ENCODE peak calls at places on chromosomes 6 and 20, in four cellular contexts. U, X, W and R are unnamed samples.

GRCh38 chr6:142926494-142927273 is 18.3 kb downstream of the HIVEP2 start:
- DNase-seq in U (peak; percentile 85), X (peak; percentile 95), W (peak; percentile 54), R (peak; percentile 84)

GRCh38 chr6:45933855-45934254 is 81.8 kb downstream of the CLIC5 start:
- DNase-seq in U (no peak), X (no peak), W (no peak), R (no peak)

GRCh38 chr6:144285548-144285797 is 338 bp downstream of the UTRN start:
- DNase-seq in U (no peak), X (no peak), W (no peak), R (no peak)

GRCh38 chr6:133499662-133500061 is 258.5 kb downstream of the EYA4 start:
- DNase-seq in U (no peak), X (no peak), W (no peak), R (no peak)

GRCh38 chr6:34441526-34441925 is 15.7 kb upstream of the RPS10 start:
- DNase-seq in U (no peak), X (no peak), W (no peak), R (no peak)

GRCh38 chr20:32535316-32535952 is 49.7 kb downstream of the NOL4L start:
- DNase-seq in U (no peak), X (no peak), W (no peak), R (no peak)

GRCh38 chr6:150195996-150196417 is 53.2 kb downstream of the PPP1R14C start:
- DNase-seq in U (no peak), X (no peak), W (no peak), R (no peak)

GRCh38 chr6:116010400-116011095 is 50.1 kb downstream of the FRK start:
- DNase-seq in U (peak; percentile 77), X (peak; percentile 73), W (peak; percentile 74), R (peak; percentile 68)

GRCh38 chr6:170139531-170139930 is 151.3 kb downstream of the DLL1 start:
- DNase-seq in U (no peak), X (peak; percentile 52), W (no peak), R (peak; percentile 5)

GRCh38 chr6:149362289-149362688 is 37.8 kb upstream of the SUMO4 start:
- DNase-seq in U (no peak), X (no peak), W (no peak), R (no peak)

GRCh38 chr20:19560876-19561480 is 197.1 kb upstream of the RIN2 start:
- DNase-seq in U (no peak), X (no peak), W (no peak), R (no peak)

GRCh38 chr20:21154692-21155091 is 28.8 kb downstream of the KIZ start:
- DNase-seq in U (no peak), X (no peak), W (no peak), R (no peak)

GRCh38 chr6:148419430-148419829 is 76.8 kb downstream of the SASH1 start:
- DNase-seq in U (no peak), X (no peak), W (no peak), R (no peak)

GRCh38 chr6:158630944-158631616 is 13.5 kb downstream of the DYNLT1 start:
- DNase-seq in U (no peak), X (no peak), W (peak; percentile 70), R (peak; percentile 73)

GRCh38 chr20:18058661-18059467 is 1.1 kb upstream of the OVOL2 start:
- DNase-seq in U (no peak), X (no peak), W (peak; percentile 58), R (no peak)

GRCh38 chr6:154821099-154821498 is 87.9 kb downstream of the SCAF8 start:
- DNase-seq in U (no peak), X (no peak), W (no peak), R (no peak)

GRCh38 chr6:136360783-136361182 is 71.1 kb upstream of the BCLAF1 start:
- DNase-seq in U (no peak), X (no peak), W (no peak), R (no peak)

GRCh38 chr6:39452306-39452705 is 129.8 kb upstream of the KCNK16 start:
- DNase-seq in U (no peak), X (no peak), W (no peak), R (no peak)

GRCh38 chr20:19539191-19539590 is 218.9 kb upstream of the RIN2 start:
- DNase-seq in U (no peak), X (no peak), W (no peak), R (no peak)

GRCh38 chr6:143962644-143962929 is 45.5 kb downstream of the PLAGL1 start:
- DNase-seq in U (no peak), X (no peak), W (no peak), R (peak; percentile 34)

GRCh38 chr6:81362246-81362645 is 390.2 kb downstream of the TENT5A start:
- DNase-seq in U (no peak), X (no peak), W (no peak), R (no peak)

GRCh38 chr20:39468703-39469102 is 506.6 kb downstream of the DHX35 start:
- DNase-seq in U (no peak), X (no peak), W (no peak), R (no peak)

GRCh38 chr6:111922454-111923297 is 49.4 kb upstream of the FYN start:
- DNase-seq in U (no peak), X (no peak), W (no peak), R (no peak)

GRCh38 chr20:18837710-18838109 is 24.1 kb downstream of the SCP2D1 start:
- DNase-seq in U (no peak), X (no peak), W (no peak), R (no peak)

GRCh38 chr6:21911208-21911607 is 317.7 kb downstream of the SOX4 start:
- DNase-seq in U (no peak), X (no peak), W (no peak), R (no peak)

GRCh38 chr6:50076431-50076830 is 26.7 kb upstream of the DEFB112 start:
- DNase-seq in U (no peak), X (no peak), W (no peak), R (no peak)

GRCh38 chr20:24587384-24588046 is 118.1 kb downstream of the SYNDIG1 start:
- DNase-seq in U (no peak), X (no peak), W (no peak), R (no peak)

GRCh38 chr6:124792386-124792785 is 169.9 kb upstream of the RNF217 start:
- DNase-seq in U (no peak), X (no peak), W (no peak), R (no peak)

GRCh38 chr6:89667872-89668556 is 29.5 kb upstream of the LYRM2 start:
- DNase-seq in U (no peak), X (no peak), W (no peak), R (no peak)

GRCh38 chr6:141290871-141291270 is 841.9 kb upstream of the GJE1 start:
- DNase-seq in U (no peak), X (no peak), W (no peak), R (no peak)

GRCh38 chr20:20217626-20218025 is 150.3 kb upstream of the INSM1 start:
- DNase-seq in U (no peak), X (no peak), W (no peak), R (no peak)

GRCh38 chr6:69665437-69665836 is 131.4 kb downstream of the LMBRD1 start:
- DNase-seq in U (no peak), X (no peak), W (no peak), R (no peak)

GRCh38 chr6:24802271-24803059 is 3.7 kb upstream of the ARMH2 start:
- DNase-seq in U (no peak), X (no peak), W (no peak), R (no peak)

GRCh38 chr6:27630727-27631613 is 158.1 kb upstream of the ZNF184 start:
- DNase-seq in U (no peak), X (no peak), W (peak; percentile 5), R (no peak)

GRCh38 chr6:158064725-158065251 is 83.1 kb downstream of the SYNJ2 start:
- DNase-seq in U (no peak), X (peak; percentile 56), W (no peak), R (no peak)

GRCh38 chr6:90701146-90701781 is 114.4 kb upstream of the MAP3K7 start:
- DNase-seq in U (no peak), X (no peak), W (no peak), R (no peak)

GRCh38 chr6:129684323-129684884 is 25.6 kb downstream of the ARHGAP18 start:
- DNase-seq in U (no peak), X (no peak), W (no peak), R (no peak)
- TF ChIP-seq POLR2A in U (no peak), X (no peak), W (no peak), R (no peak)

GRCh38 chr6:31497595-31498476 is at the start of gene MICB:
- DNase-seq in U (peak; percentile 85), X (peak; percentile 94), W (peak; percentile 78), R (peak; percentile 59)

GRCh38 chr6:31493875-31494694 is 3.9 kb upstream of the MICB start:
- DNase-seq in U (peak; percentile 76), X (peak; percentile 95), W (peak; percentile 73), R (peak; percentile 69)

GRCh38 chr6:31495580-31495979 is 2.4 kb upstream of the MICB start:
- DNase-seq in U (no peak), X (no peak), W (no peak), R (no peak)

GRCh38 chr6:31498748-31499147 is 803 bp downstream of the MICB start:
- DNase-seq in U (no peak), X (peak; percentile 79), W (no peak), R (no peak)
- H3K27ac ChIP-seq in U (no peak overlapping the region), X (no peak overlapping the region), W (no peak overlapping the region), R (no peak overlapping the region)

DNA sequence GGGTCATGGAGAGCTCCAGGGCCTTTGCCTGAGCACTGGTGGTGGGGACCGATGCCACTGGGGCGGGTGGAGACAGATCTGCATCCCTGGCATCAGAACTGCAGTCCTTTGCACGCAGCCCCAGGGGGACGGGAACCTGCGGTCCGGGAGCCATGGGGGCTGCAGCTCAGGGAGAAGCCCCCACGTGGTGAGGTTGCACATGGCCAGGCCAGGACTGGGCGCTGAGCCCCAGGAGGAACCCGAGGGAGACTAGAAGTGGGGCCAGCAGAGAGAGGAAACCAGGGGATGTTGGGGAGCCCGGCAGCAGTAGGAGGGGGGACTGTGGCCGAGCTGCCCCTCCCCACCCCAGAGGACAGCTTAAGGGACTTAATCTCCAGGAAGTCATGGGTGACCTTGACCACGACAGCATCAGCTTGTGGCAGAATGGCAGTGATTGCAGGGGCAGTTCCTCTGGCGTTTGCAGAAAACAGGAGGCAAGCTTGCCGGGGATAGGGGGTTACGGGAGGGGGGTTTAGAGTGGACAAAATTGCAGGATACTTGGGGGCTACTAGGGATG is 18.0 kb upstream of the LSM14B start:
- DNase-seq in U (no peak), X (no peak), W (no peak), R (no peak)
- H3K9me3 ChIP-seq in U (peaks cover 16% of the 10 kb centered on the region), X (peaks cover 94% of the 10 kb centered on the region), W (no peaks in the 10 kb centered on the region), R (no peaks in the 10 kb centered on the region)

GRCh38 chr20:44211177-44212039 is 837 bp upstream of the OSER1 start:
- DNase-seq in U (peak; percentile 22), X (peak; percentile 80), W (peak; percentile 35), R (peak; percentile 28)

GRCh38 chr20:44217342-44218092 is 6.9 kb upstream of the OSER1 start:
- DNase-seq in U (peak; percentile 79), X (peak; percentile 86), W (peak; percentile 74), R (peak; percentile 32)

GRCh38 chr20:44212792-44213191 is 2.2 kb upstream of the OSER1 start:
- DNase-seq in U (no peak), X (no peak), W (no peak), R (no peak)

GRCh38 chr20:44218441-44218840 is 7.9 kb upstream of the OSER1 start:
- DNase-seq in U (no peak), X (no peak), W (no peak), R (no peak)

DNA sequence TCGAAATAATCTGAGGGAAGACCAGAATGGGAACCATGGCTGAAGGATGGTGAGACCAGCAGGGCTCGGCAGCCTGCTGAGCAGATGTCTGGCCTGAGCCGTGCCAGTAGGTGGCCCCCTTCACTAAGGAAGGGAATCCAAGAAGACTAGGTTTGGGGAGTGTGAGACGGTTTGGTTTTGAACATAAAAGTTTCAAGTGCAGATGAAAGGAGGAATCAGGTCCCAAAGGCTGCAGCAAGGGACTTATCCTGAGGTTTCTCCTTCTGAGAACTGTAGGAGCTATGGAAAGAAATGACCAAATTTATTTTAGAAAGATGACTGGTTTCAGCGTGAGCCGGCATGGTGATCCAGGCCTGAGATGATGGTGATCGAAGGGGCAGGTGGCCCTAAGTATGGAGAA is 4.6 kb upstream of the OSER1 start:
- DNase-seq in U (peak; percentile 78), X (peak; percentile 87), W (peak; percentile 53), R (peak; percentile 70)
- TF ChIP-seq POLR2A in U (no peak), X (no peak), W (no peak), R (no peak)